ENCODE peak calls at places on chromosomes 12 and 14, in eight cellular contexts. J is PC-3, K is fibroblast of lung, R is neural progenitor cell, D is GM23338, N is MM.1S, T is GM23248, Y is K562. S is an unnamed sample. For H3K4me1, the result is how much of the 10 kb centered on the place peaks cover.

GRCh38 chr14:92564361-92565039 is 50.9 kb downstream of the RIN3 start:
- DNase-seq in N (no peak), K (no peak), D (no peak), J (no peak), R (no peak), Y (no peak), T (no peak), S (no peak)

GRCh38 chr12:12983420-12984035 is 16.5 kb downstream of the HEBP1 start:
- DNase-seq in K (peak), J (peak), N (peak), R (no peak), Y (peak), D (peak), T (peak), S (peak)

GRCh38 chr14:80567905-80568512 is 356.7 kb upstream of the DIO2 start:
- DNase-seq in T (peak), Y (no peak), J (peak), K (peak), N (no peak), R (no peak), D (no peak), S (peak)

GRCh38 chr12:67674417-67674816 is 25.9 kb downstream of the DYRK2 start:
- DNase-seq in R (no peak), D (no peak), T (no peak), N (no peak), J (no peak), K (no peak), Y (no peak), S (no peak)

GRCh38 chr14:61433169-61433568 is 111.8 kb downstream of the PRKCH start:
- DNase-seq in Y (no peak), N (no peak), T (no peak), R (no peak), D (no peak), J (peak), K (no peak), S (no peak)

GRCh38 chr14:101054671-101055070 is 151.1 kb upstream of the RTL1 start:
- DNase-seq in N (no peak), D (no peak), K (peak), T (no peak), Y (no peak), J (no peak), R (no peak), S (no peak)

GRCh38 chr14:32560213-32560857 is 231.2 kb downstream of the AKAP6 start:
- DNase-seq in D (peak), N (peak), T (peak), J (peak), Y (peak), K (peak), R (peak), S (peak)

GRCh38 chr12:46676797-46677520 is 148.8 kb downstream of the SLC38A4 start:
- DNase-seq in K (no peak), Y (no peak), N (no peak), J (no peak), R (no peak), T (peak), D (no peak), S (no peak)

GRCh38 chr14:51872396-51872795 is 12.0 kb downstream of the GNG2 start:
- DNase-seq in N (no peak), R (no peak), K (no peak), J (no peak), D (no peak), T (no peak), Y (no peak), S (no peak)

GRCh38 chr12:113978080-113978479 is 12.0 kb upstream of the RBM19 start:
- DNase-seq in K (no peak), R (no peak), Y (no peak), T (no peak), J (no peak), D (no peak), N (no peak), S (no peak)

GRCh38 chr12:116495260-116495659 is 63.9 kb upstream of the MAP1LC3B2 start:
- DNase-seq in D (no peak), R (peak), J (peak), K (peak), T (peak), Y (no peak), N (no peak), S (peak)

GRCh38 chr12:67747869-67748760 is 99.6 kb downstream of the DYRK2 start:
- DNase-seq in R (no peak), N (no peak), T (peak), K (peak), Y (no peak), D (no peak), J (peak), S (peak)

GRCh38 chr12:107822356-107822755 is 47.9 kb downstream of the ASCL4 start:
- DNase-seq in T (no peak), N (no peak), K (no peak), J (no peak), D (peak), Y (no peak), R (peak), S (no peak)

GRCh38 chr14:89268514-89268913 is 148.5 kb downstream of the FOXN3 start:
- DNase-seq in T (no peak), R (no peak), Y (no peak), N (no peak), J (no peak), D (no peak), K (no peak), S (no peak)

GRCh38 chr12:67816269-67816668 is 167.7 kb downstream of the DYRK2 start:
- DNase-seq in T (peak), N (no peak), Y (no peak), J (no peak), R (no peak), D (peak), K (no peak), S (no peak)

GRCh38 chr12:109460538-109460937 is 16.6 kb downstream of the KCTD10 start:
- DNase-seq in Y (peak), K (no peak), R (no peak), D (no peak), J (no peak), N (no peak), T (no peak), S (no peak)

GRCh38 chr14:48575772-48576171 is 900.4 kb upstream of the MDGA2 start:
- DNase-seq in J (no peak), N (no peak), T (no peak), K (no peak), D (peak), Y (no peak), R (no peak), S (no peak)

GRCh38 chr12:57127710-57128518 is at the start of gene LRP1:
- DNase-seq in K (peak), T (peak), D (peak), Y (peak), J (peak), N (peak), R (peak), S (peak)

GRCh38 chr12:57127101-57127709 is 1.1 kb upstream of the LRP1 start:
- DNase-seq in R (peak), K (no peak), T (peak), Y (peak), D (peak), J (peak), N (peak), S (peak)

GRCh38 chr12:57130941-57131340 is 2.7 kb downstream of the LRP1 start:
- DNase-seq in J (no peak), T (no peak), K (no peak), R (no peak), Y (no peak), D (no peak), N (no peak), S (no peak)

GRCh38 chr12:57128519-57129247 is 400 bp downstream of the LRP1 start:
- DNase-seq in N (no peak), K (no peak), R (peak), Y (no peak), T (peak), J (no peak), D (peak), S (no peak)

DNA sequence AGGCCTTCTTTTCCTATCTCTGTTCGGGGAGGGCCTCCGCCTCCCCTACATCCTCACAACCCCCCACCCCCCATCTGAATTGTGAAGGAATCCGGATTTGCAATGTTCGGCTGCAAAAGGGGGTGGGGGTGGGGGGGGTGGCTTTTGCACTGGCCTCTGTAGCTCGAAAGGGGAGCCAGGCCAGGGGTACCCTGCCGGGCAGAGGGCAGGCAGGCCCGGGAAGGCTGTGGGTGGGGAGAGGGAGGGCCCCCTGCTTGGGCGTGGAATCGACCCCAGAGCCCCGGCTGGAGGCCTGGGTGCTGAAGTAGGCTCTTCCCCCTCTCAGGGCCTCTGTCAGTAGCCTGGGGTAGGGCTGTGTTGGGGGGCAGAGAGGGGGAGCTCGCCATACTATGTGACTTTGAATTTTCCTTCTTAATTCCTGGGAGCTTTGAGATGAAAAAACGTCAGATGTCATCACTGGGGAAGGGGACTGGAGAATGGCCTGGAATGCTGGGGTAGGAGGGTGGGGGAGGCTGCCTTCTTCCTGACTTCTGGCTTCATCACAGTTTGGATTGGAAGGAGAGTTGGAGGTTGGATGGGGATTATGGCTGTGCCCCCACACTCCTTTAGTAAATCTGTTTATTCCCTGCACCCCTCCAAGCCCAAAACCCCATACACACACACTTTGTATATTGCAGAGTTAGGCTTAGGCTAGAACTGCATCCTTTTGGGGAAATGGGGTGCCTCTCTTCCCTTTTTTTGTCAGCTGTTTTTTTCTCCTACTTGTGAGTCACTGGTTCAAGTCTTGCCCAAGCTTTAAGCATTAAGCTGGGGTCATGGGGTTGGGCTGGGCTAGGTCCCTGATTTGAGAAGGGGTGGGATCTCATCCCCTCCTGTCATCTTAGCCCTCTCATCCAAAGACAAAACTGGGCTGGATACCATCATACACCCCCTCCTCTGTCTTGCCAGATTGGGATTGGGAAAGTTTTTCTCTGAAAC is 1.3 kb downstream of the LRP1 start:
- DNase-seq in K (no peak), J (no peak), N (no peak), Y (no peak), T (peak), R (peak), D (peak), S (no peak)
- H3K4me1 ChIP-seq in K (under half), J (under half), N (under half), Y (under half), T (under half), R (under half), D (half or more), S (under half)

GRCh38 chr12:54589964-54590363 is 1.5 kb upstream of the PPP1R1A start:
- DNase-seq in N (no peak), J (no peak), K (no peak), Y (no peak), T (no peak), R (no peak), D (no peak), S (no peak)

GRCh38 chr12:54586620-54587019 is 1.8 kb downstream of the PPP1R1A start:
- DNase-seq in T (no peak), K (no peak), R (no peak), D (no peak), N (no peak), J (no peak), Y (no peak), S (no peak)

GRCh38 chr12:54588892-54589291 is 433 bp upstream of the PPP1R1A start:
- DNase-seq in Y (no peak), T (no peak), J (no peak), N (no peak), R (no peak), D (no peak), K (no peak), S (no peak)

GRCh38 chr12:54587315-54587821 is 1.1 kb downstream of the PPP1R1A start:
- DNase-seq in Y (no peak), N (no peak), J (no peak), D (no peak), R (no peak), T (peak), K (no peak), S (no peak)

DNA sequence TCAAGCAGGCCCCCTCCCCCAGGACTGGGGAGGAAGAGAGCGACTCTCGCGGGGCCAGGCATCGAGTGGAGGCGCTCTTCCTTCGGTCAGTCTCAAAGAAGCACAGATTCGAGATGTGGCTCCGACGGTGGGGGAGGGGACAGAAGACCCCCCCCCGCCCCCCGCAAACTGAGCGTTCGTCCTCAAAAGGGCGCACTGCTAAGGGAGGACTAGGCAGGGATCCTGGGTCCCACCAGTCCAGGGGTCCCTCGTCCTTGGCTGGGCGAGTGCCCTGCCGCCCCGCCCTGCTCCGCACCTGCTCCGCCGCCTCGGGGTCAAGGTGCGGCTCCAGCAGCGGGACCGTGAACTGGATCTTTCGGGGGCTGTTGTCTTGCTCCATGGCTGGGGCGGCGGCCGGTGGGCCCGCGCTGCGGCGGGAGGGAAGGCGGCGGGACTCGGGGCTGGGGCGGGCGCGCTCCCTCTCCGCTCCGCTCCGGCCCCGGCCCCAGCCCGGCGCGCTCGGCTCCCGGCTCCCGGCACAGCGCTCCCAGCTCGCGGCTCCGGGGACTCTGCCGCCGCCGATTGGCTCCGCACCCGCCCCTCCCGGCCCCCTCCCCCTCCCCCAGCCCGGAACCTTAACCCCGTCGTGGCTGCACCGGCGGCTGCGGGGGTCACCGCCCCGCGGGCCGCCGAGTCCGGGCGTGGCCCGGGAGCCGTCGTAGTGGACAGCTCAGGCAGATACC is at the start of gene PPP1R1A:
- DNase-seq in K (no peak), N (no peak), D (peak), R (peak), T (peak), Y (peak), J (no peak), S (no peak)
- TF ChIP-seq EZH2 in K (no peak), N (no peak), D (no peak), R (peak), T (no peak), Y (no peak), J (peak), S (no peak)

GRCh38 chr12:123387508-123388217 is 3.7 kb downstream of the KMT5A start:
- DNase-seq in R (no peak), K (no peak), T (peak), Y (no peak), J (no peak), N (no peak), D (peak), S (no peak)
- H3K4me1 ChIP-seq in R (under half), K (under half), T (under half), Y (under half), J (under half), N (under half), D (under half), S (under half)

GRCh38 chr12:57550628-57551549 is 1.0 kb downstream of the KIF5A start:
- DNase-seq in N (no peak), D (no peak), K (no peak), R (no peak), J (no peak), Y (no peak), T (no peak), S (no peak)
- TF ChIP-seq EZH2 in N (no peak), D (no peak), K (no peak), R (no peak), J (no peak), Y (no peak), T (no peak), S (no peak)

S was measured in PC-9.